ENCODE peak calls at places on chromosomes 2 and 18, in six cellular contexts. H is cardiac muscle cell, F is HCT116, P is fibroblast of the aortic adventitia, E is WTC11, N is GM12865. Z is an unnamed sample.

GRCh38 chr2:164954954-164955701 is at the start of gene SLC38A11:
- DNase-seq in H (peak; percentile 12), F (no peak), P (peak; percentile 9), E (peak; percentile 28), N (no peak), Z (peak; percentile 21)

GRCh38 chr2:168751104-168751768 is 51.2 kb upstream of the NOSTRIN start:
- DNase-seq in H (no peak), F (no peak), P (no peak), E (no peak), N (peak; percentile 55), Z (no peak)

GRCh38 chr2:238105506-238106338 is 5.6 kb downstream of the ESPNL start:
- DNase-seq in H (no peak), F (no peak), P (no peak), E (no peak), N (no peak), Z (no peak)

GRCh38 chr2:212777020-212777491 is 238.5 kb upstream of the ERBB4 start:
- DNase-seq in H (peak; percentile 54), F (peak; percentile 6), P (peak; percentile 63), E (no peak), N (peak; percentile 38), Z (peak; percentile 50)

GRCh38 chr18:36066001-36066400 is 1.4 kb downstream of the RPRD1A start:
- DNase-seq in H (peak; percentile 43), F (no peak), P (peak; percentile 46), E (no peak), N (no peak), Z (peak; percentile 30)

GRCh38 chr2:99066602-99067001 is 74.9 kb upstream of the C2orf15 start:
- DNase-seq in H (peak; percentile 73), F (peak; percentile 15), P (peak; percentile 68), E (no peak), N (peak; percentile 88), Z (peak; percentile 33)

GRCh38 chr2:27663160-27663462 is 303 bp downstream of the SUPT7L start:
- DNase-seq in H (no peak), F (no peak), P (no peak), E (no peak), N (no peak), Z (no peak)

GRCh38 chr2:9103663-9104277 is 100.3 kb upstream of the MBOAT2 start:
- DNase-seq in H (no peak), F (no peak), P (no peak), E (no peak), N (no peak), Z (no peak)

GRCh38 chr2:137677466-137677865 is 286.8 kb upstream of the HNMT start:
- DNase-seq in H (no peak), F (no peak), P (no peak), E (no peak), N (no peak), Z (no peak)

GRCh38 chr2:47616506-47616905 is 166.4 kb upstream of the MSH6 start:
- DNase-seq in H (no peak), F (no peak), P (no peak), E (no peak), N (no peak), Z (no peak)

GRCh38 chr2:56248965-56249742 is 65.4 kb downstream of the CCDC85A start:
- DNase-seq in H (no peak), F (no peak), P (peak; percentile 35), E (no peak), N (no peak), Z (peak; percentile 57)

GRCh38 chr2:226652388-226652787 is 147.2 kb downstream of the IRS1 start:
- DNase-seq in H (peak; percentile 87), F (peak; percentile 98), P (peak; percentile 94), E (no peak), N (peak; percentile 14), Z (peak; percentile 90)

GRCh38 chr2:186891219-186891621 is 42.2 kb upstream of the ZSWIM2 start:
- DNase-seq in H (peak; percentile 87), F (peak; percentile 15), P (peak; percentile 77), E (no peak), N (no peak), Z (no peak)

GRCh38 chr2:73254343-73255006 is 20.4 kb downstream of the CCT7 start:
- DNase-seq in H (no peak), F (no peak), P (no peak), E (no peak), N (no peak), Z (no peak)

GRCh38 chr2:176683565-176684210 is 414.4 kb downstream of the MTX2 start:
- DNase-seq in H (no peak), F (no peak), P (no peak), E (no peak), N (no peak), Z (no peak)

GRCh38 chr2:141557329-141558098 is 573.3 kb downstream of the LRP1B start:
- DNase-seq in H (peak; percentile 90), F (no peak), P (peak; percentile 57), E (no peak), N (peak; percentile 40), Z (peak; percentile 82)

GRCh38 chr2:30666307-30666874 is 140.9 kb downstream of the CAPN13 start:
- DNase-seq in H (peak; percentile 90), F (no peak), P (peak; percentile 98), E (no peak), N (peak; percentile 65), Z (peak; percentile 99)

GRCh38 chr2:216242365-216242764 is 129.9 kb downstream of the MARCHF4 start:
- DNase-seq in H (peak; percentile 8), F (no peak), P (no peak), E (no peak), N (no peak), Z (no peak)

GRCh38 chr18:13893418-13893760 is 21.9 kb downstream of the MC2R start:
- DNase-seq in H (no peak), F (no peak), P (no peak), E (no peak), N (peak; percentile 86), Z (no peak)

GRCh38 chr2:38010995-38011394 is 65.0 kb downstream of the CYP1B1 start:
- DNase-seq in H (no peak), F (no peak), P (no peak), E (no peak), N (no peak), Z (no peak)

GRCh38 chr2:109062558-109063325 is 66.3 kb upstream of the SH3RF3 start:
- DNase-seq in H (no peak), F (no peak), P (no peak), E (no peak), N (no peak), Z (no peak)

DNA sequence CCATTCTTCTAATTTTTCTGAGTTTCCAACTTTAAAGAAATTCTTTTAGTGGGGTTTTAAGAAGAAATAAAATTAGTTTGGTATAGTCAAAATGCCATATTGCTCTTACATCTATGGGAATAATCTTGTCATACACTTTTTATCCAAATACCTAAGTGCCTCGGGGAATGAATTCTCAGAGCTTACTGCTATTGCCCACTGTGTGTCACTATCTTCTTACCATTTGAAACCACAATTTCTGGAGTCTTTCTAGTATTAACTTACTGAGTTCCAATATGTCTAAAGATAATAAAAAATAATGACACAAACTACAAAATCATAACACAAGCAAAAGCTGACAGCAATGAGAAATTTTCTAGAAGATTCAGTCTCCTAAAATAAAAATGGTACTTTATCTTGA is 23.7 kb upstream of the DNAH6 start:
- DNase-seq in H (no peak), F (no peak), P (peak; percentile 44), E (no peak), N (no peak), Z (peak; percentile 25)
- TF ChIP-seq CTCF in H (no peak), F (peak; percentile 34), P (peak; percentile 20), E (no peak), N (no peak), Z (peak; percentile 56)

GRCh38 chr2:232659359-232659758 is 26.0 kb downstream of the EFHD1 start:
- DNase-seq in H (no peak), F (no peak), P (no peak), E (no peak), N (no peak), Z (no peak)

GRCh38 chr2:232653441-232653840 is 20.0 kb downstream of the EFHD1 start:
- DNase-seq in H (no peak), F (no peak), P (no peak), E (no peak), N (no peak), Z (no peak)

GRCh38 chr2:232662486-232663260 is 29.3 kb downstream of the EFHD1 start:
- DNase-seq in H (no peak), F (no peak), P (no peak), E (no peak), N (no peak), Z (no peak)

GRCh38 chr2:232655392-232655791 is 22.0 kb downstream of the EFHD1 start:
- DNase-seq in H (no peak), F (no peak), P (no peak), E (no peak), N (no peak), Z (no peak)

GRCh38 chr2:232658217-232658785 is 24.9 kb downstream of the EFHD1 start:
- DNase-seq in H (peak; percentile 46), F (peak; percentile 16), P (no peak), E (no peak), N (peak; percentile 42), Z (no peak)
- TF ChIP-seq CTCF in H (peak; percentile 31), F (peak; percentile 27), P (no peak), E (no peak), N (peak; percentile 11), Z (peak; percentile 49)

GRCh38 chr2:79580175-79580574 is 67.3 kb downstream of the CTNNA2 start:
- DNase-seq in H (no peak), F (no peak), P (no peak), E (peak; percentile 23), N (no peak), Z (no peak)
- TF ChIP-seq CTCF in H (no peak), F (no peak), P (no peak), E (no peak), N (no peak), Z (peak; percentile 14)

GRCh38 chr2:112256654-112257053 is 1.8 kb upstream of the ZC3H8 start:
- DNase-seq in H (no peak), F (no peak), P (no peak), E (no peak), N (no peak), Z (no peak)

GRCh38 chr2:112253261-112253807 is 1.5 kb downstream of the ZC3H8 start:
- DNase-seq in H (no peak), F (no peak), P (no peak), E (no peak), N (no peak), Z (no peak)

GRCh38 chr2:112255875-112256274 is 1.0 kb upstream of the ZC3H8 start:
- DNase-seq in H (no peak), F (no peak), P (no peak), E (no peak), N (no peak), Z (no peak)

GRCh38 chr2:112257575-112257974 is 2.7 kb upstream of the ZC3H8 start:
- DNase-seq in H (no peak), F (no peak), P (no peak), E (no peak), N (no peak), Z (peak; percentile 8)

DNA sequence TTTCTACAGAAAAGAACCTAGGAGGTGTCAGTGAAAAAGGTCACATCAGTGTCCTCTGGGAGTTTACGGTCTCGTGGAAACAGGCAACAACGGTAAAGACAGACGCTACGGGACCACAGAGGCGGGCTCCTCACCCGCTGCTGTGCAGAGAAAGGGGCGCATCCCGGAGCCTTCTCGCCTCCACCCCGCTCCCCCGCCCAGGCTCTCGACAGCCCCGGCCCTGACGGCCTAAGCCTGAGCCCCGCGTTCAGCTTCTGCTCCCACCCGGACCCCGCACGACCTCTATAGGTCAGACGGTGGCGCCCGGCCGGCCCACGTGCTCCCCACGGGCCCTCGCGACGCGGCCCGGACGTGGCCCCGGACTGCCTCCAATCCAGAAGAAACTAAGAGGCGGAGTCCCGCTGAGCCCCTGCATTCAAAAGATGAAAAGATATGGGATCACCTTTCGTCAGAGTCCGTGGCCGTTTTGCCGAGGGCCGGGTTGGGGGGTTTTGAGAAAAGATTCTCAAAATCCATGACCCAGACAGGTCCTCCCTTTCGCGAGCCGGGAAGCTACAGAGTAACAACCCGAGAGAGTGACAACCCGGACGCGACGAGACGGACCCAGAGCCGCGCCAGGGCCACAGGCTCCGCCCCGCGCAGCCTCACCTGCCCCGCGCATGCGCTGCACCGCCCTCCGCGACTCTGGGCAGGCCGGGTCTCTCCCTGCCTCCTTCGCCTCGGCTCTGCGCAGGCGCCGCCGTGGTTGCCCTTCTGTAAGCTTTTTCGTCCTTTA is at the start of gene ZC3H8:
- DNase-seq in H (peak; percentile 90), F (peak; percentile 75), P (peak; percentile 80), E (peak; percentile 95), N (peak; percentile 96), Z (peak; percentile 82)
- TF ChIP-seq CTCF in H (no peak), F (no peak), P (no peak), E (no peak), N (peak; percentile 8), Z (peak; percentile 25)

Z was measured in HFFc6.